ENCODE peak calls at places on chromosomes 6 and 20, in four cellular contexts. S is K562, O is H1, L is GM23338. R is an unnamed sample.

GRCh38 chr20:17902531-17903083 is 66.0 kb downstream of the SNX5 start:
- DNase-seq in L (no peak), O (no peak), S (no peak), R (no peak)

GRCh38 chr6:153215242-153215641 is 84.2 kb upstream of the RGS17 start:
- DNase-seq in S (no peak), O (no peak), L (peak; percentile 17), R (no peak)

GRCh38 chr6:129006685-129007514 is 124.0 kb downstream of the LAMA2 start:
- DNase-seq in L (no peak), S (no peak), O (no peak), R (no peak)

GRCh38 chr6:165702669-165703068 is 39.6 kb upstream of the PDE10A start:
- DNase-seq in O (no peak), S (no peak), L (no peak), R (no peak)

GRCh38 chr6:24864345-24864744 is 65.6 kb upstream of the ARMH2 start:
- DNase-seq in O (no peak), S (no peak), L (no peak), R (no peak)

GRCh38 chr20:32436968-32437367 is 78.8 kb downstream of the ASXL1 start:
- DNase-seq in L (no peak), O (no peak), S (no peak), R (no peak)

GRCh38 chr20:44109951-44110361 is 77.0 kb downstream of the JPH2 start:
- DNase-seq in O (no peak), L (peak; percentile 75), S (peak; percentile 46), R (no peak)

GRCh38 chr6:36139991-36140710 is 9.8 kb downstream of the MAPK13 start:
- DNase-seq in S (no peak), L (peak; percentile 22), O (no peak), R (no peak)

GRCh38 chr6:18090349-18090786 is 32.1 kb downstream of the NHLRC1 start:
- DNase-seq in L (no peak), O (no peak), S (peak; percentile 50), R (no peak)

GRCh38 chr6:150759500-150759899 is 106.0 kb upstream of the MTHFD1L start:
- DNase-seq in L (no peak), O (no peak), S (no peak), R (no peak)

GRCh38 chr6:159969204-159969912 is 476 bp downstream of the IGF2R start:
- DNase-seq in O (no peak), L (peak; percentile 65), S (no peak), R (peak; percentile 42)

GRCh38 chr6:158519761-158520160 is 40.1 kb upstream of the TMEM181 start:
- DNase-seq in L (no peak), S (no peak), O (no peak), R (no peak)

GRCh38 chr20:49281913-49282467 is 4.1 kb upstream of the ZNFX1 start:
- DNase-seq in L (no peak), S (no peak), O (no peak), R (no peak)

GRCh38 chr6:167662104-167662880 is 164.4 kb upstream of the AFDN start:
- DNase-seq in S (no peak), L (no peak), O (no peak), R (no peak)

GRCh38 chr6:56491606-56492328 is 150.9 kb downstream of the DST start:
- DNase-seq in L (no peak), S (no peak), O (no peak), R (no peak)

GRCh38 chr6:131946404-131946991 is 4.7 kb downstream of the CCN2 start:
- DNase-seq in L (peak; percentile 54), O (no peak), S (no peak), R (no peak)

GRCh38 chr6:163094881-163095280 is 319.6 kb upstream of the QKI start:
- DNase-seq in S (no peak), O (no peak), L (no peak), R (no peak)

GRCh38 chr6:125846292-125847024 is 55.7 kb downstream of the NCOA7 start:
- DNase-seq in L (no peak), S (no peak), O (no peak), R (no peak)

GRCh38 chr20:32966382-32966781 is 37.9 kb downstream of the SUN5 start:
- DNase-seq in O (no peak), S (no peak), L (no peak), R (no peak)

GRCh38 chr6:168037242-168037641 is 39.8 kb downstream of the KIF25 start:
- DNase-seq in L (no peak), O (no peak), S (no peak), R (no peak)

GRCh38 chr6:152299336-152299735 is 337.8 kb downstream of the SYNE1 start:
- DNase-seq in L (peak; percentile 22), O (no peak), S (no peak), R (no peak)

GRCh38 chr20:64109390-64109747 is 2.0 kb upstream of the NPBWR2 start:
- DNase-seq in L (peak; percentile 0), O (no peak), S (no peak), R (peak; percentile 3)

GRCh38 chr6:22363966-22364296 is 67.1 kb upstream of the PRL start:
- DNase-seq in L (no peak), O (no peak), S (no peak), R (no peak)

GRCh38 chr20:24102749-24103148 is 114.2 kb upstream of the GGTLC1 start:
- DNase-seq in S (no peak), L (no peak), O (no peak), R (no peak)

GRCh38 chr6:167037762-167038161 is 38.6 kb downstream of the CEP43 start:
- DNase-seq in L (no peak), O (no peak), S (no peak), R (no peak)

GRCh38 chr20:50642288-50642803 is 49.0 kb downstream of the RIPOR3 start:
- DNase-seq in O (no peak), L (peak; percentile 91), S (no peak), R (no peak)

GRCh38 chr6:36897629-36898028 is 11.9 kb downstream of the C6orf89 start:
- DNase-seq in S (no peak), L (peak; percentile 67), O (no peak), R (no peak)

GRCh38 chr6:128474481-128474880 is 45.9 kb downstream of the PTPRK start:
- DNase-seq in S (no peak), L (no peak), O (no peak), R (no peak)

GRCh38 chr6:42960243-42961019 is at the start of gene GNMT:
- DNase-seq in S (no peak), O (no peak), L (peak; percentile 92), R (peak; percentile 82)

GRCh38 chr20:61023612-61024011 is 228.4 kb upstream of the CDH4 start:
- DNase-seq in O (no peak), L (no peak), S (no peak), R (no peak)
- H3K27me3 ChIP-seq in O (peaks cover 2% of the 10 kb centered on the region), L (no peaks in the 10 kb centered on the region), S (peaks cover 5% of the 10 kb centered on the region), R (no peaks in the 10 kb centered on the region)

GRCh38 chr6:156781882-156782631 is 4.9 kb downstream of the ARID1B start:
- DNase-seq in O (no peak), L (no peak), S (no peak), R (no peak)

GRCh38 chr6:156783958-156784357 is 6.8 kb downstream of the ARID1B start:
- DNase-seq in S (no peak), L (peak; percentile 70), O (no peak), R (no peak)

GRCh38 chr6:156780962-156781705 is 4.0 kb downstream of the ARID1B start:
- DNase-seq in S (no peak), L (no peak), O (no peak), R (no peak)

GRCh38 chr6:156780117-156780641 is 3.0 kb downstream of the ARID1B start:
- DNase-seq in L (peak; percentile 70), S (peak; percentile 32), O (no peak), R (peak; percentile 63)

DNA sequence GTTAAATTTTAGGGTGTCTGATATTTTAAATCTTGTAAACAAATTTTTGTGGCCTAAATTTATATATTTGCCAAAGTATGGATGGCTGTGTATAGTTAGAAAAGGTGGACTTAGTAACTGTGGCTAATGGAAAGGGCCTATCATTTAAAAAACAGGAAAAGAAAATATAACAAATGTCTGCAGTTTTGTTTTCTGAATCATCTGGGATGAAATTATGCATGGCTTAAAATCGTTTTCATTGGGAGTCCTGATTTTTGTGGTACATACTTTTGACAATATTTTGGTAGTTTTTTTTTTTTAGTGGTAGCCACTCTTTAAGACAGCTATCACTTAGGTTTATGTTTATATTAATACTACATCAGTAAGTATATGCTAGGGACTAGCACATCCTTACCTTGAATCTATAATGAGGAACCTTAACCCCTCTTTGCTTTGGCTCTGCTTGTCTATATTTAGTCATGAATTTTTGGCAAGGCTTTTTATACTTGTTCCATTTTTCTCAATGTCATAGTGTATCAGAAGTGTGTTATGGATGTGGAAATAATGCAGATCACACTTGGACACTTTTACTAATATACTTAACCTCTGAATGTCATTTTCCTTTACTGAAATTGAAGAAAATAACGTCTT is 5.6 kb downstream of the ARID1B start:
- DNase-seq in L (no peak), S (no peak), O (no peak), R (no peak)
- H3K4me3 ChIP-seq in L (peak overlapping the region; percentile 73), S (peak overlapping the region; percentile 75), O (no peak overlapping the region), R (peak overlapping the region; percentile 99)

DNA sequence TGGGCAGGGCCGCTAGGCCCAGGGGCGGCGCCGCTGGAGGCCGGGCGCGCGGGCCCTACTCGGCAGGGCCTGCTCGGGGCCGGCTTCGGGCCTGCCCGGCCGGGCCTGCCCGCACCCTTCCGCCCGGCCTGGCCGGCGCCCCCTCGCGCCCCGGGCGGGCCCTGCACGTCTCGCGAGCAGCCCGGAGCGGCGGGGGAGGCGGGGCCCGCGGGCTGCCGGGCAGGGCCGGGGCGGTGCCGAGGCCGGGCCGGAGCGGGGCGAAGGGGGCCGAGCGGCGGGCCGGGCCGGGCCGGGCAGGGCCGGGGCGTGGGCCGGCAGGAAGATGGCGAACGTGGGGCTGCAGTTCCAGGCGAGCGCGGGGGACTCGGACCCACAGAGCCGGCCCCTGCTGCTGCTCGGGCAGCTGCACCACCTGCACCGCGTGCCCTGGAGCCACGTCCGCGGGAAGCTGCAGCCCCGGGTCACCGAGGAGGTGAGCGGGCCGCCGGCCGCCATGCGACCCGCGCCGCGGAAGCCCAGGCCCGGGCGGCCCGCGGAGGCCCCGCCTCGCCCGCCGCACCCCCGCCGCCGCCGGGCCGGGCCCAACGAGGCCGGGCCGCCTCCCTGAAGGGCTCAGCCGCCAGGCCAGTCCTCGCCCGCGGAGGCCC is at the start of gene NPEPL1:
- DNase-seq in S (no peak), O (no peak), L (peak; percentile 79), R (peak; percentile 79)
- TF ChIP-seq POLR2AphosphoS5 in S (no peak), O (no peak), L (no peak), R (no peak)

DNA sequence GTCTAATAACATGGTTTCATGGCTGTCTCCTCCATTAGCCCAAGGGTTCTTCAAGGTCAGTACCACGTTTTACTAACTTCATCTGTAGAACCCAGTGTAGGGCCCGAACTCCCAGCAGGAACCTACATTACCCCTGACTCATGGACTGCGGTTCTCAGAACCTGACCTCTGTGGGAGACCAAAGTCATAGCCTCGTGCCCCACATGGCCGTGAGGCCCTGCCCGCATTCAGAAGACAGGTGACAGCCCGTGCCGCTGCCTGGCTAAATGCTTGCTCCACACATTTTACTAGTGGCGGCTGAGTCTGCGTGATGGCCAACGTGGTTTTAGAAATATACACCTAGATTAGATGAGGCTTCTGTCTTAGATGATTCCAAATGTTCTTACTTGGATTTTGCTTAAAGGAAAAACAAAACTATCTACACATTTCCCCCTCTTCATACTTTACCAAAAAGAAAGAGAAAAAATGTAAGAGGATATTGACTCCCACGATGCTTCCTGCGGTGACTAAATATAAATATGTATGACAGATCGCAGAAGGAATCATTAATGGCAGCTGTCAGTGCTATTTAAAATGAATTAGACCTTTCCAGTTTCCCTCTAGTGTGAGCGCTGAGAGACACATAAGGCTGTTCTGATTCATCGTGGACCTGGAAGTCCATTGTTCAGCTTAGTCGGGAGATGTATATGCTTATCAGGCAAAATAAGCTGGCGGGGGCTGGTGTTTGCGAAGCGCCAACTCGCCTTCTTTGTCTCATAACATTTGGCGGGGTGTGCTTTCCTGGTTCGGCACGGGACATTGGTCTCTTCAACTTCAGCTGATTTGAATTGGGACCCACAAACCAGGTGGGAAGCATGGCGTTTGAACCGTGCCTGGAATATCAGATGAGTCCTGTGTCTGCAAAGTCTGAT is 95.2 kb downstream of the CDH4 start:
- DNase-seq in O (no peak), S (no peak), L (no peak), R (no peak)
- H3K27me3 ChIP-seq in O (peaks cover 5% of the 10 kb centered on the region), S (peaks cover 39% of the 10 kb centered on the region), L (peaks cover 13% of the 10 kb centered on the region), R (peaks cover 11% of the 10 kb centered on the region)